ENCODE peak calls at places on chromosome 5, in five cellular contexts. R, G, P, L and Q are unnamed samples.

GRCh38 chr5:78797945-78798731 is 149.6 kb upstream of the LHFPL2 start:
- DNase-seq in R (no peak), G (no peak), P (no peak), L (no peak), Q (no peak)

GRCh38 chr5:122007445-122008010 is 45.8 kb downstream of the SRFBP1 start:
- DNase-seq in R (no peak), G (no peak), P (no peak), L (no peak), Q (no peak)

GRCh38 chr5:94807985-94808384 is 189.5 kb downstream of the SLF1 start:
- DNase-seq in R (no peak), G (no peak), P (no peak), L (no peak), Q (no peak)

GRCh38 chr5:134252671-134253070 is 26.8 kb upstream of the PPP2CA start:
- DNase-seq in R (no peak), G (no peak), P (no peak), L (no peak), Q (no peak)

GRCh38 chr5:11483630-11484029 is 420.6 kb downstream of the CTNND2 start:
- DNase-seq in R (no peak), G (no peak), P (no peak), L (no peak), Q (no peak)

GRCh38 chr5:133945561-133945960 is 22.9 kb downstream of the C5orf15 start:
- DNase-seq in R (no peak), G (no peak), P (no peak), L (no peak), Q (no peak)

GRCh38 chr5:159807586-159807985 is 108.7 kb upstream of the ADRA1B start:
- DNase-seq in R (no peak), G (no peak), P (no peak), L (no peak), Q (no peak)

GRCh38 chr5:123670981-123671557 is 159.1 kb downstream of the CSNK1G3 start:
- DNase-seq in R (peak; percentile 33), G (peak; percentile 63), P (peak; percentile 25), L (peak; percentile 70), Q (peak; percentile 62)

GRCh38 chr5:113489299-113489698 is 1.0 kb upstream of the MCC start:
- DNase-seq in R (no peak), G (no peak), P (peak; percentile 71), L (no peak), Q (no peak)

GRCh38 chr5:119943148-119943547 is 313.8 kb downstream of the FAM170A start:
- DNase-seq in R (no peak), G (no peak), P (no peak), L (no peak), Q (no peak)

GRCh38 chr5:75611324-75612210 is at the start of gene ANKDD1B:
- DNase-seq in R (no peak), G (peak; percentile 38), P (peak; percentile 34), L (peak; percentile 82), Q (peak; percentile 34)

GRCh38 chr5:135223891-135224625 is 175.0 kb downstream of the MACROH2A1 start:
- DNase-seq in R (no peak), G (peak; percentile 0), P (no peak), L (no peak), Q (peak; percentile 1)

GRCh38 chr5:16626696-16627264 is 10.0 kb upstream of the RETREG1 start:
- DNase-seq in R (no peak), G (no peak), P (no peak), L (no peak), Q (no peak)

GRCh38 chr5:91109634-91110033 is 273.5 kb downstream of the ARRDC3 start:
- DNase-seq in R (no peak), G (no peak), P (no peak), L (no peak), Q (no peak)

GRCh38 chr5:82341325-82341724 is 63.2 kb upstream of the RPS23 start:
- DNase-seq in R (no peak), G (no peak), P (no peak), L (no peak), Q (no peak)

GRCh38 chr5:12109075-12109688 is 204.9 kb upstream of the CTNND2 start:
- DNase-seq in R (no peak), G (no peak), P (no peak), L (no peak), Q (no peak)

GRCh38 chr5:178350361-178351220 is 118.0 kb upstream of the PHYKPL start:
- DNase-seq in R (no peak), G (no peak), P (no peak), L (no peak), Q (no peak)

GRCh38 chr5:170411100-170411499 is 21.9 kb upstream of the KCNMB1 start:
- DNase-seq in R (peak; percentile 14), G (no peak), P (no peak), L (no peak), Q (no peak)

GRCh38 chr5:126674145-126674544 is 73.4 kb downstream of the PHAX start:
- DNase-seq in R (no peak), G (no peak), P (no peak), L (no peak), Q (peak; percentile 51)

GRCh38 chr5:33761139-33761538 is 130.7 kb downstream of the ADAMTS12 start:
- DNase-seq in R (no peak), G (no peak), P (no peak), L (no peak), Q (no peak)

GRCh38 chr5:1129725-1130082 is 17.8 kb upstream of the SLC12A7 start:
- DNase-seq in R (no peak), G (peak; percentile 89), P (no peak), L (no peak), Q (peak; percentile 74)

GRCh38 chr5:177995691-177996595 is at the start of gene PROP1:
- DNase-seq in R (no peak), G (no peak), P (no peak), L (no peak), Q (no peak)

GRCh38 chr5:123508441-123508840 is 3.5 kb upstream of the CSNK1G3 start:
- DNase-seq in R (no peak), G (no peak), P (no peak), L (no peak), Q (no peak)

GRCh38 chr5:40578501-40579451 is 100.9 kb upstream of the PTGER4 start:
- DNase-seq in R (no peak), G (no peak), P (no peak), L (no peak), Q (no peak)

GRCh38 chr5:88858392-88858791 is 24.6 kb downstream of the MEF2C start:
- DNase-seq in R (no peak), G (no peak), P (no peak), L (no peak), Q (no peak)
- TF ChIP-seq POLR2A in R (no peak), G (no peak), P (no peak), L (no peak), Q (no peak)

DNA sequence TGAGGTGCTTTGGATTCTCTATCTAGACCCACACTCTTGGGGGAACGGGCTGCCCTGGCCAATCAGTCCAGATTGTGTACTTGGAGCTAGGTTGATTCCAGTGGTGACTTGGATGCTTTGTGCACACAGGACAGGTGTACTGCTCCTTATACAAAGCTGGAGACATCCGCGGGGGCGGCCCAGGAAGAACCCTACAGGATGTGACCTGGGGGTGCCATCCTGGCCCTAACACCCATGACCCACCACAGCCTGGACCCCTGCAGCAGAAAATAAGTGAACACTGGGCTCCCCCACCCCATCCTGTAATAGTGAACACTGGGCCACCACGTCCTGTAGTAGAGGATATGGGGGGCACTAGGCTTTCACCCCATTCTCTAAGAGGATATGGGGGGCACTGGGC is 12.1 kb upstream of the PLEKHG4B start:
- DNase-seq in R (no peak), G (no peak), P (no peak), L (no peak), Q (no peak)
- TF ChIP-seq POLR2AphosphoS5 in R (no peak), G (no peak), P (no peak), L (no peak), Q (no peak)

DNA sequence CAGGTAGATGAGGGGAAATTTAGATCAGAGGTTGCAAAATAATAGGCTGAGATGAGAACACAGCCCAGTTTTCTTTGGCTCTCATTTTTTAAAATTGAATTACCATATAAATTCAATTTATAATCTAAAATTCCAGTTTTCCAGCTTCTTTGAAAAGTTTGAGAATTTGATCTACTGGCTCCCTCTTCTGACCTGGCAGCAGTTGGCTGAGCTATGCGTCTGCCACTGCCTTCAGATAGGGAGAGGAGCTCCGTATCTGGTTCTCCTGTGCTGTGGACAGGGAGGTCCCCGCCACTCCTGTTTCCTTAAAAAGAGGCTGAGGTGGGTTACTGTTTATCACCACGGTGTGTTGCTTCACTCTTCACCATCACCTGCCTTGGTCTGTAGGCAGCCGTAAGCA is 103.7 kb downstream of the ARHGAP26 start:
- DNase-seq in R (no peak), G (no peak), P (no peak), L (no peak), Q (no peak)
- TF ChIP-seq POLR2A in R (no peak), G (no peak), P (no peak), L (no peak), Q (no peak)

GRCh38 chr5:174247239-174247638 is 201.7 kb downstream of the NSG2 start:
- DNase-seq in R (no peak), G (no peak), P (no peak), L (no peak), Q (no peak)

GRCh38 chr5:174252121-174252520 is 206.6 kb downstream of the NSG2 start:
- DNase-seq in R (no peak), G (no peak), P (no peak), L (no peak), Q (no peak)

GRCh38 chr5:174245506-174245905 is 200.0 kb downstream of the NSG2 start:
- DNase-seq in R (no peak), G (no peak), P (no peak), L (no peak), Q (no peak)

GRCh38 chr5:174246743-174247142 is 201.2 kb downstream of the NSG2 start:
- DNase-seq in R (no peak), G (no peak), P (no peak), L (no peak), Q (no peak)

GRCh38 chr5:174251305-174251704 is 205.8 kb downstream of the NSG2 start:
- DNase-seq in R (no peak), G (no peak), P (no peak), L (no peak), Q (no peak)
- TF ChIP-seq POLR2AphosphoS5 in R (no peak), G (no peak), P (no peak), L (no peak), Q (no peak)